ENCODE peak calls at places on chromosomes 1 and 21, in seven cellular contexts. F is GM10248; L is memory B cell; N is amniotic stem cell; E is stimulated activated CD8-positive, alpha-beta memory T cell treated with anti-CD3 and anti-CD28 coated beads, Interleukin-7, amount 100 ng/mL, for 4 hours; R is stimulated activated CD4-positive, alpha-beta T cell treated with anti-CD3 and anti-CD28 coated beads, Interleukin-15, amount 100 ng/mL, for 1 hour; J is effector CD8-positive, alpha-beta T cell. W is an unnamed sample.

GRCh38 chr1:15616704-15617172 is 520 bp upstream of the DDI2 start:
- DNase-seq in R (no peak), L (no peak), J (no peak), F (no peak), N (no peak), E (no peak), W (no peak)

GRCh38 chr21:42794551-42794950 is 84.8 kb downstream of the WDR4 start:
- DNase-seq in L (no peak), N (no peak), R (no peak), E (no peak), J (no peak), F (peak; percentile 4), W (no peak)

GRCh38 chr1:64569376-64569775 is 99.4 kb downstream of the CACHD1 start:
- DNase-seq in E (no peak), N (no peak), F (no peak), J (no peak), L (no peak), R (no peak), W (no peak)

GRCh38 chr1:3381901-3382300 is 72.6 kb upstream of the ARHGEF16 start:
- DNase-seq in N (no peak), J (no peak), R (no peak), E (no peak), L (no peak), F (no peak), W (no peak)

GRCh38 chr1:198437352-198437751 is 103.1 kb downstream of the ATP6V1G3 start:
- DNase-seq in F (no peak), J (no peak), R (no peak), N (no peak), E (no peak), L (no peak), W (no peak)

GRCh38 chr1:43205671-43206070 is 33.5 kb downstream of the CFAP57 start:
- DNase-seq in L (no peak), J (no peak), R (no peak), N (no peak), F (no peak), E (no peak), W (no peak)

GRCh38 chr21:44413566-44414290 is 41.6 kb upstream of the LRRC3 start:
- DNase-seq in J (no peak), N (no peak), E (no peak), L (no peak), R (no peak), F (no peak), W (no peak)

GRCh38 chr1:61504840-61505239 is 220.1 kb downstream of the TM2D1 start:
- DNase-seq in F (no peak), R (no peak), L (no peak), E (no peak), J (no peak), N (no peak), W (no peak)

GRCh38 chr1:60564196-60564595 is 490.6 kb upstream of the C1orf87 start:
- DNase-seq in N (no peak), F (no peak), L (no peak), J (no peak), R (no peak), E (no peak), W (no peak)

GRCh38 chr1:204921855-204922516 is 51.3 kb downstream of the NFASC start:
- DNase-seq in E (no peak), L (no peak), J (no peak), R (no peak), N (no peak), F (no peak), W (no peak)

GRCh38 chr1:18643154-18644012 is 12.7 kb downstream of the PAX7 start:
- DNase-seq in E (no peak), J (no peak), R (no peak), L (no peak), F (no peak), N (no peak), W (no peak)

GRCh38 chr1:207828485-207829158 is 76.8 kb downstream of the CD46 start:
- DNase-seq in J (peak; percentile 14), F (peak; percentile 47), N (peak; percentile 34), E (peak; percentile 48), L (no peak), R (peak; percentile 14), W (peak; percentile 19)

GRCh38 chr1:21278898-21279819 is 11.1 kb downstream of the ECE1 start:
- DNase-seq in N (no peak), R (no peak), J (no peak), F (no peak), L (no peak), E (no peak), W (no peak)

GRCh38 chr1:244861683-244862082 is 2.7 kb downstream of the HNRNPU start:
- DNase-seq in F (no peak), J (no peak), E (no peak), R (no peak), L (no peak), N (no peak), W (no peak)

GRCh38 chr1:227218870-227219578 is 99.3 kb downstream of the CDC42BPA start:
- DNase-seq in R (no peak), F (no peak), E (no peak), N (no peak), J (no peak), L (no peak), W (no peak)

GRCh38 chr21:17858764-17859163 is 39.6 kb upstream of the C21orf91 start:
- DNase-seq in N (no peak), R (no peak), F (no peak), E (no peak), J (no peak), L (no peak), W (no peak)

GRCh38 chr1:47828965-47829364 is 168.2 kb downstream of the TRABD2B start:
- DNase-seq in E (no peak), J (no peak), R (no peak), F (no peak), N (no peak), L (no peak), W (no peak)

GRCh38 chr21:33587792-33588484 is 546 bp downstream of the DONSON start:
- DNase-seq in E (no peak), R (no peak), L (no peak), N (no peak), F (peak; percentile 48), J (no peak), W (no peak)

GRCh38 chr1:224540535-224540934 is 75.6 kb upstream of the CNIH3 start:
- DNase-seq in J (no peak), R (no peak), N (no peak), F (no peak), E (no peak), L (no peak), W (no peak)

GRCh38 chr1:7561331-7561921 is 209.7 kb upstream of the VAMP3 start:
- DNase-seq in N (no peak), F (peak; percentile 48), E (no peak), J (no peak), L (no peak), R (no peak), W (no peak)

GRCh38 chr1:30445449-30445848 is 277.9 kb downstream of the MATN1 start:
- DNase-seq in J (no peak), R (no peak), L (no peak), E (no peak), N (no peak), F (no peak), W (no peak)